ENCODE peak calls at places on chromosomes 5 and 9, in five cellular contexts. One of them, this sample, is unnamed.

GRCh38 chr5:76733049-76733417 is 17.1 kb downstream of the F2R start:
- DNase-seq in fibroblast of lung: no peak
- DNase-seq in PC-9: no peak
- DNase-seq in aorta: no peak
- DNase-seq in SJSA1: no peak
- DNase-seq in this sample: no peak

GRCh38 chr9:35760651-35761050 is 6.6 kb upstream of the MSMP start:
- DNase-seq in fibroblast of lung: no peak
- DNase-seq in aorta: peak; percentile 68
- DNase-seq in SJSA1: no peak
- DNase-seq in PC-9: peak; percentile 40
- DNase-seq in this sample: no peak

GRCh38 chr9:97386733-97387503 is 25.0 kb upstream of the TDRD7 start:
- DNase-seq in PC-9: peak; percentile 71
- DNase-seq in SJSA1: peak; percentile 36
- DNase-seq in fibroblast of lung: peak; percentile 63
- DNase-seq in aorta: peak; percentile 73
- DNase-seq in this sample: no peak

GRCh38 chr9:20320921-20321320 is 301.4 kb downstream of the MLLT3 start:
- DNase-seq in PC-9: no peak
- DNase-seq in aorta: no peak
- DNase-seq in fibroblast of lung: no peak
- DNase-seq in SJSA1: no peak
- DNase-seq in this sample: no peak

GRCh38 chr9:94030318-94031179 is 53.7 kb upstream of the PTPDC1 start:
- DNase-seq in aorta: peak; percentile 92
- DNase-seq in fibroblast of lung: peak; percentile 80
- DNase-seq in PC-9: peak; percentile 83
- DNase-seq in SJSA1: peak; percentile 87
- DNase-seq in this sample: peak; percentile 81

GRCh38 chr9:135907446-135908333 is at the start of gene CAMSAP1:
- DNase-seq in SJSA1: peak; percentile 66
- DNase-seq in fibroblast of lung: peak; percentile 93
- DNase-seq in aorta: peak; percentile 95
- DNase-seq in PC-9: peak; percentile 85
- DNase-seq in this sample: peak; percentile 94

GRCh38 chr5:111830333-111830732 is 73.3 kb upstream of the NREP start:
- DNase-seq in SJSA1: no peak
- DNase-seq in fibroblast of lung: peak; percentile 52
- DNase-seq in aorta: no peak
- DNase-seq in PC-9: peak; percentile 1
- DNase-seq in this sample: no peak

GRCh38 chr9:137464291-137464999 is 5.3 kb upstream of the NSMF start:
- DNase-seq in aorta: peak; percentile 46
- DNase-seq in SJSA1: no peak
- DNase-seq in fibroblast of lung: no peak
- DNase-seq in PC-9: no peak
- DNase-seq in this sample: no peak

GRCh38 chr9:126503333-126504085 is 110.2 kb upstream of the LMX1B start:
- DNase-seq in fibroblast of lung: no peak
- DNase-seq in aorta: peak; percentile 40
- DNase-seq in SJSA1: no peak
- DNase-seq in PC-9: no peak
- DNase-seq in this sample: no peak

GRCh38 chr9:130997925-130998595 is 10.9 kb upstream of the LAMC3 start:
- DNase-seq in PC-9: peak; percentile 84
- DNase-seq in fibroblast of lung: peak; percentile 60
- DNase-seq in aorta: peak; percentile 74
- DNase-seq in SJSA1: peak; percentile 53
- DNase-seq in this sample: peak; percentile 7

GRCh38 chr9:2065704-2066103 is 50.6 kb downstream of the SMARCA2 start:
- DNase-seq in PC-9: no peak
- DNase-seq in SJSA1: no peak
- DNase-seq in fibroblast of lung: no peak
- DNase-seq in aorta: no peak
- DNase-seq in this sample: no peak

GRCh38 chr9:136044971-136045594 is 50.0 kb downstream of the NACC2 start:
- DNase-seq in fibroblast of lung: no peak
- DNase-seq in SJSA1: no peak
- DNase-seq in aorta: no peak
- DNase-seq in PC-9: no peak
- DNase-seq in this sample: peak; percentile 56

GRCh38 chr5:100694100-100694499 is 158.9 kb downstream of the FAM174A start:
- DNase-seq in aorta: no peak
- DNase-seq in fibroblast of lung: no peak
- DNase-seq in SJSA1: no peak
- DNase-seq in PC-9: no peak
- DNase-seq in this sample: no peak

GRCh38 chr9:133553123-133553522 is 18.6 kb downstream of the ADAMTSL2 start:
- DNase-seq in PC-9: no peak
- DNase-seq in aorta: no peak
- DNase-seq in SJSA1: no peak
- DNase-seq in fibroblast of lung: no peak
- DNase-seq in this sample: no peak

GRCh38 chr9:34446468-34446891 is 11.9 kb downstream of the FAM219A start:
- DNase-seq in aorta: no peak
- DNase-seq in fibroblast of lung: no peak
- DNase-seq in SJSA1: no peak
- DNase-seq in PC-9: no peak
- DNase-seq in this sample: no peak

GRCh38 chr5:81187885-81188284 is 45.2 kb upstream of the CKMT2 start:
- DNase-seq in SJSA1: no peak
- DNase-seq in PC-9: no peak
- DNase-seq in fibroblast of lung: no peak
- DNase-seq in aorta: no peak
- DNase-seq in this sample: no peak

GRCh38 chr9:100437860-100438805 is 11.2 kb downstream of the MSANTD3 start:
- DNase-seq in SJSA1: peak; percentile 52
- DNase-seq in PC-9: peak; percentile 56
- DNase-seq in aorta: peak; percentile 75
- DNase-seq in fibroblast of lung: peak; percentile 84
- DNase-seq in this sample: no peak

GRCh38 chr9:16575142-16575877 is 295.2 kb downstream of the BNC2 start:
- DNase-seq in fibroblast of lung: peak; percentile 31
- DNase-seq in SJSA1: peak; percentile 8
- DNase-seq in PC-9: no peak
- DNase-seq in aorta: no peak
- DNase-seq in this sample: no peak

GRCh38 chr9:16575878-16576245 is 294.6 kb downstream of the BNC2 start:
- DNase-seq in aorta: no peak
- DNase-seq in fibroblast of lung: no peak
- DNase-seq in PC-9: no peak
- DNase-seq in SJSA1: no peak
- DNase-seq in this sample: no peak

GRCh38 chr9:16572005-16572727 is 298.3 kb downstream of the BNC2 start:
- DNase-seq in PC-9: no peak
- DNase-seq in aorta: no peak
- DNase-seq in fibroblast of lung: no peak
- DNase-seq in SJSA1: no peak
- DNase-seq in this sample: no peak

GRCh38 chr9:16571127-16571848 is 299.2 kb downstream of the BNC2 start:
- DNase-seq in SJSA1: no peak
- DNase-seq in PC-9: no peak
- DNase-seq in fibroblast of lung: peak; percentile 67
- DNase-seq in aorta: no peak
- DNase-seq in this sample: no peak
- H3K27ac ChIP-seq in SJSA1: no peak overlapping the region
- H3K27ac ChIP-seq in PC-9: no peak overlapping the region
- H3K27ac ChIP-seq in fibroblast of lung: no peak overlapping the region
- H3K27ac ChIP-seq in aorta: no peak overlapping the region
- H3K27ac ChIP-seq in this sample: no peak overlapping the region

DNA sequence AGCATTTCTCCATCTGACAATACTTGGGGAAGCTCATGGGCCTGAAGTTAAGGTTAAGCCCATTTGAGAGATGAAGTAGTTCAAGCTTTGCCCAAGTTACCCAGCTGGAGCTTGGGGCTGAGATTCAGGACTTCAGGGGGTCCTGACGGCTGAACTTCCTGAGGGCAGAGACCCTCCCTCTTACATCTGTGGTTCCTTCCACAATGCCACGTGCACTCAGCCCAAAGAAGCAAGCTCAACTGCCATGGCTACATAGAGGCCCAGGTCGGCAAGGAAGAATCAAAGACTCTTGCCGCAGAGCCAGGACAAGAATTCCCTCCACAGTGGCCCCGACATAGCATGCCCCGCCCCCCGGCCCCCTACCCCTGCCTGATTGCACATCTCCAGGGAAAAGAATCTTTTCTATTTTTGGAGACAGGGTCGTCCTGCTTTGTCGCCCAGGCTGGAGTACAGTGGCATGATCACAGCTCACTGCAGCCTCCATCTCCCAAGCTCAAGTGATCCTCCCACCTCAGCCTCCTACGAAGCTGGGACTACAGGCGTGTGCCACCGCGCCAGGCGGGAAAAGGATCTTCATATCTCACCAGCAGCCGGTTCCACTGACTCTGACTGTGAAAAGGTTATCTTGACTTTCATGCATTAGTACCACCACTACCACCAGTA is 9.2 kb downstream of the PHF19 start:
- DNase-seq in PC-9: no peak
- DNase-seq in aorta: no peak
- DNase-seq in fibroblast of lung: no peak
- DNase-seq in SJSA1: no peak
- DNase-seq in this sample: no peak
- H3K27ac ChIP-seq in PC-9: no peak overlapping the region
- H3K27ac ChIP-seq in aorta: peak overlapping the region; percentile 13
- H3K27ac ChIP-seq in fibroblast of lung: peak overlapping the region; percentile 76
- H3K27ac ChIP-seq in SJSA1: no peak overlapping the region
- H3K27ac ChIP-seq in this sample: peak overlapping the region; percentile 79

DNA sequence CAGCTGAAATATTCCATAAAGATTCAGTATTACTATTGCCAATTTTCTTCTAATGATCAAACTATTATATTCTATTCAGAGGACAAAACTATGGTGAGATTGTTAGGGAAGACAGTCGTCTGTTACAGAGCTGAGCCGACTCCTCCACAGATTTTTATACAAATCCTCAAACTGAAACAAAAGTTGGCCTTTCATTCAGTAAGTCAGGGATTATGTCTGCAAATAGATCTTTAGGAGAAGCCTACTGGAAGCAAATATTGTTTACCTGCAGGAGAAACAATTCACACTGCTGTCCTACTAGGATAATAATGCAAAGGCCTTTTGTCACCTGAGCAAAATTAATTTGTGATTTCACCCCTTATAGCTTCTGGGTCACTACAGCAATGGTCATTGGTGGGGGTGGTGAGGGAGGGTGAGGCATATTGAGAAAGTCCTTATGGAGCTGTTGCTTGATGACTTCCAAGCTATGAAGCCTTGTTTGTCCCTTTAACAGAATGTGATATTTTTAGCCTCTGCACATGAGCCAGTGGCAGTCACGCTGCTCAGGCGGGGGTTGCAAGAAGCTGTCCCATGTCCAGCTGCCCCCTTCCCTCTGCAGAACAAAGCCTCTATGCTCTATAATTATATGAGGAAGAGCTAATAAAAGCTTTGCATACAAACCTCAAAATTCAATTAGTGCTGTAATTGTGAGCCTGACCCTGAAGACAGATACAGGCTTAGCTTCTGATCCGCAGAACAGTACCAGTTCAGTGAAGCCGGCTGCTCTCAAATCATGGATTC is 200.5 kb upstream of the KLF9 start:
- DNase-seq in PC-9: no peak
- DNase-seq in SJSA1: no peak
- DNase-seq in aorta: no peak
- DNase-seq in fibroblast of lung: no peak
- DNase-seq in this sample: peak; percentile 57
- H3K27ac ChIP-seq in PC-9: no peak overlapping the region
- H3K27ac ChIP-seq in SJSA1: no peak overlapping the region
- H3K27ac ChIP-seq in aorta: no peak overlapping the region
- H3K27ac ChIP-seq in fibroblast of lung: no peak overlapping the region
- H3K27ac ChIP-seq in this sample: peak overlapping the region; percentile 73

DNA sequence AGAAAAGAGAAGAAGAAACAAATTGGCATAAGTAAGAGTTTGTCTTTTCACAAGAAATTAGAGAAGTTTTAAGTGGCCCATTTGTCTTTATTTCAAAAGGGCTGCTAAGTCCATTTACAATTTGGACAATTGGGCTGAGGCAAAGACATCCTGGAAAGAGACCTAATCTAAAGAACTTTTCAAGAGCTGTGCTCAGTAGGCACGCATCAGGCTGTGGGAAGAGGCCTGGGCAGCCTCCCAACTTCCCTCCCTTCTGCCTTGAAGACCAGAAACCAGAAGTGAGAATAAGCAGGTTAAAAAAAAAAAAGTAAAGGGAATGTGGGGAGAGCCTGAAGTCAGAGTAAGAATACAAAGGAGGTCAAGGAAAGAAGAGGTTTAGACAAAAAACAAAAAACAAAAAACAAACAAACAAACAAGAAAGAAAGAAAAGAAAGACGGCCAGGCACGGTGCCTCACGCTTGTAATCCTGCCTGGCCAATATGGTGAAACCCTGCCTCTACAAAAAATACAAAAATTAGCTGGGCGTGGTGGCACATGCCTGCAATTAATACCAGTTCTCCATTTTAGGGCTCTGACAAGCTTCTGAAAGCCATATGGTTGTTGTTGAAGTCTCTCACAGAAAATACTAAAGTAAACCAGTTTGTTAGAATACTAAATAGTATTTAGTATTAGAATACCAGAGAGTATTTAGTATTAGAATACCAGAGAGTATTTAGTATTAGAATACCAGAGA is 47.9 kb upstream of the CEP78 start:
- DNase-seq in SJSA1: no peak
- DNase-seq in fibroblast of lung: no peak
- DNase-seq in aorta: peak; percentile 65
- DNase-seq in PC-9: no peak
- DNase-seq in this sample: no peak
- H3K27ac ChIP-seq in SJSA1: no peak overlapping the region
- H3K27ac ChIP-seq in fibroblast of lung: no peak overlapping the region
- H3K27ac ChIP-seq in aorta: no peak overlapping the region
- H3K27ac ChIP-seq in PC-9: no peak overlapping the region
- H3K27ac ChIP-seq in this sample: no peak overlapping the region

GRCh38 chr9:68551191-68551590 is 10.5 kb upstream of the TMEM252 start:
- DNase-seq in aorta: no peak
- DNase-seq in fibroblast of lung: no peak
- DNase-seq in SJSA1: no peak
- DNase-seq in PC-9: no peak
- DNase-seq in this sample: no peak

GRCh38 chr9:68555416-68555815 is 14.7 kb upstream of the TMEM252 start:
- DNase-seq in SJSA1: no peak
- DNase-seq in PC-9: no peak
- DNase-seq in aorta: no peak
- DNase-seq in fibroblast of lung: no peak
- DNase-seq in this sample: no peak

GRCh38 chr9:68548241-68548640 is 7.6 kb upstream of the TMEM252 start:
- DNase-seq in aorta: no peak
- DNase-seq in PC-9: no peak
- DNase-seq in SJSA1: no peak
- DNase-seq in fibroblast of lung: no peak
- DNase-seq in this sample: no peak

GRCh38 chr9:68547417-68547816 is 6.7 kb upstream of the TMEM252 start:
- DNase-seq in aorta: no peak
- DNase-seq in SJSA1: no peak
- DNase-seq in fibroblast of lung: no peak
- DNase-seq in PC-9: no peak
- DNase-seq in this sample: no peak

DNA sequence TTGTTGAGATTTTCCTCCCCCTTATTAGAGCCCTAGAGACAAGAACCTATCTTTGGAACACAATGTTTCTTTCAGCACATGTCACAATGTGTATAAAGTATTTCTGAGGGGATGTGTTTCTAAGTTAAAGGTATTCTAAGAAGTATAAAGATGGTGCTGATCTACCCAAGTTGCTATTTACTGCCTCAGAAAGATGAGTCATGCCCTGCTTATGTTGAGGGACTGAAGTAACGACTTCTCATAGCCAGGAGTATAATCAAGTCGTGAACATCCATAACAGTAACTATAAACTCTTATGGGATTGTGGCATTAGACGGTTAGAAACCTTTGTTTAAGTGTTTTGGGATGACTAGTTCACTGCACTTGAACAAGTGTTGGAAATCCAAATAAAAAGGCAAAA is 12.0 kb upstream of the TMEM252 start:
- DNase-seq in SJSA1: no peak
- DNase-seq in aorta: no peak
- DNase-seq in fibroblast of lung: peak; percentile 92
- DNase-seq in PC-9: no peak
- DNase-seq in this sample: no peak
- H3K27ac ChIP-seq in SJSA1: no peak overlapping the region
- H3K27ac ChIP-seq in aorta: no peak overlapping the region
- H3K27ac ChIP-seq in fibroblast of lung: peak overlapping the region; percentile 42
- H3K27ac ChIP-seq in PC-9: no peak overlapping the region
- H3K27ac ChIP-seq in this sample: no peak overlapping the region

This sample was measured in substantia nigra.